ENCODE peak calls at places on chromosomes 16 and 17, in eight cellular contexts. S is K562, D is GM12878, Z is suprapubic skin, W is SK-N-SH, Q is H1, Y is esophagus muscularis mucosa, B is upper lobe of left lung. A is an unnamed sample.

GRCh38 chr17:47009759-47010594 is 30.9 kb upstream of the RPRML start:
- DNase-seq in S (no peak), D (no peak), Z (no peak), W (no peak), Q (no peak), Y (no peak), B (no peak), A (no peak)

GRCh38 chr17:82568997-82569393 is 49.5 kb downstream of the FOXK2 start:
- DNase-seq in S (no peak), D (no peak), Z (no peak), W (peak; percentile 18), Q (no peak), Y (no peak), B (no peak), A (no peak)

GRCh38 chr17:57868007-57868774 is 18.3 kb upstream of the MRPS23 start:
- DNase-seq in S (peak; percentile 59), D (peak; percentile 47), Z (peak; percentile 89), W (peak; percentile 84), Q (peak; percentile 71), Y (peak; percentile 96), B (peak; percentile 87), A (peak; percentile 65)

GRCh38 chr17:66449418-66449977 is 147.1 kb downstream of the PRKCA start:
- DNase-seq in S (no peak), D (no peak), Z (no peak), W (no peak), Q (no peak), Y (no peak), B (no peak), A (no peak)

GRCh38 chr16:17497648-17498047 is 26.9 kb upstream of the XYLT1 start:
- DNase-seq in S (no peak), D (no peak), Z (no peak), W (no peak), Q (no peak), Y (no peak), B (no peak), A (no peak)

GRCh38 chr17:42924891-42925290 is 24.3 kb downstream of the G6PC1 start:
- DNase-seq in S (no peak), D (no peak), Z (no peak), W (no peak), Q (no peak), Y (no peak), B (no peak), A (no peak)

GRCh38 chr17:57999496-58000017 is 7.5 kb downstream of the SRSF1 start:
- DNase-seq in S (peak; percentile 74), D (peak; percentile 55), Z (no peak), W (peak; percentile 54), Q (no peak), Y (no peak), B (no peak), A (no peak)

GRCh38 chr17:79923974-79924638 is 84.9 kb upstream of the CBX4 start:
- DNase-seq in S (peak; percentile 80), D (no peak), Z (no peak), W (peak; percentile 78), Q (peak; percentile 99), Y (no peak), B (peak; percentile 59), A (peak; percentile 82)

GRCh38 chr16:79362312-79362970 is 238.1 kb downstream of the MAF start:
- DNase-seq in S (no peak), D (no peak), Z (no peak), W (no peak), Q (no peak), Y (no peak), B (no peak), A (no peak)

GRCh38 chr16:19389246-19389645 is 28.4 kb upstream of the TMC5 start:
- DNase-seq in S (peak; percentile 74), D (peak; percentile 8), Z (no peak), W (peak; percentile 60), Q (peak; percentile 88), Y (no peak), B (no peak), A (peak; percentile 84)

GRCh38 chr16:85081765-85082164 is 30.5 kb downstream of the CIBAR2 start:
- DNase-seq in S (no peak), D (no peak), Z (no peak), W (no peak), Q (no peak), Y (no peak), B (peak; percentile 69), A (no peak)
- TF ChIP-seq POLR2AphosphoS5 in S (no peak), D (no peak), Z (no peak), W (no peak), Q (no peak), Y (no peak), B (no peak), A (no peak)

DNA sequence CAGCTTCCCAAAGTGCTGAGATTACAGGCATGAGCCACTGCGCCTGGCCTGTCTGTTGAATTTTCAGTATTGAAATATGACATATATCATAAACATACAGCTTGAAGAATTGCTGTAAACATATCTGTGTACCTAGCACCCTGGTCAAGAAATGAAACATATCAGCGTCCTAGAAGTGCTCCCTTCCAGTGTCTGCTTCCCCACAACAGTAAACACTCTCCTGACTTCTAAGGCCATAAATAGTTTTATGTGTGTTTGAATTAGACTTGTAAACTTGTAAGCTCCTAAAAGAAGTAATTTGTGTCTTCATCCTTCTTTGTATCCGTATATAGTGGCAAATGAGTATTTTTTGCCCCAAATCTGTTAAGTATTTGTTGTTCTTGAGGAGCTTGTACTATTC is 132.2 kb downstream of the FTO start:
- DNase-seq in S (no peak), D (no peak), Z (no peak), W (no peak), Q (no peak), Y (no peak), B (no peak), A (no peak)
- TF ChIP-seq EP300 in S (no peak), D (no peak), Z (no peak), W (no peak), Q (no peak), Y (no peak), B (no peak), A (no peak)

DNA sequence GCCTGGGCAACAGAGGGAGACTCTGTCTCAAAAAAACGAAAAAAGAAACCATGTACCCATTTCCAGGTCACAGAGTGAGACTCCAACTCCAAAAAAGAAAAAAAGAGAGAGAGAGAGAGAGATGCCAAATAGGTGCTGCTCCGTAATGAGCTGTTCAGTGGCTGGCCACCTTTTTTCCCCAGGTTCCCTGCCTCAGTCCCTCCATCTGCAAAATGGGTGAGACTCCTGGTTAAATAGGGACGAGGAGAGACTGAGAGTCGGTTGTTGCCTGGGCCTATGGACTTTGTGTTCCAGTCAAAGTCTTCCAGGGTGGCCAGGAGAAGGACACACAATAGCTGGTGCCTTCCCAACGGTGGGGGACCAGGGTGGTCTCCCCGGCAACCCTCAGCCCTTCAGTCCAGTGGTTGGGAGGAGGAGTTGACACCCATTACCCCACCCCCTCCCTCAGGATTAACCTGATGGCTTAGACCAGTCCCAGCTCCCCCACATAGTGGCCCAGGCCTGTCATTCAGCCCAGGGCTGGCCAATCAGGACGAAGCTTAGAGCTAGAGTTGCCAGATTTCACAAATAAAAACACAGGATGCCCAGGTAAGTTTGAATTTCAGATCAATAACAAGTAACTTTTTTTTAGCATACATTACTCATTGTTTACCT is 258.2 kb downstream of the PARN start:
- DNase-seq in S (no peak), D (no peak), Z (no peak), W (no peak), Q (no peak), Y (no peak), B (no peak), A (no peak)
- H3K4me1 ChIP-seq in S (no peaks in the 10 kb centered on the region), D (no peaks in the 10 kb centered on the region), Z (peaks cover 35% of the 10 kb centered on the region), W (no peaks in the 10 kb centered on the region), Q (no peaks in the 10 kb centered on the region), Y (peaks cover 6% of the 10 kb centered on the region), B (no peaks in the 10 kb centered on the region), A (no peaks in the 10 kb centered on the region)

GRCh38 chr16:57360321-57360935 is 1.8 kb downstream of the CCL22 start:
- DNase-seq in S (no peak), D (no peak), Z (no peak), W (no peak), Q (no peak), Y (no peak), B (no peak), A (no peak)

GRCh38 chr16:57355898-57356414 is 2.6 kb upstream of the CCL22 start:
- DNase-seq in S (no peak), D (no peak), Z (no peak), W (no peak), Q (no peak), Y (no peak), B (no peak), A (no peak)

GRCh38 chr16:57357330-57358151 is 1.0 kb upstream of the CCL22 start:
- DNase-seq in S (no peak), D (peak; percentile 60), Z (no peak), W (no peak), Q (no peak), Y (no peak), B (no peak), A (no peak)

GRCh38 chr16:57356547-57356946 is 2.0 kb upstream of the CCL22 start:
- DNase-seq in S (no peak), D (no peak), Z (no peak), W (no peak), Q (no peak), Y (no peak), B (no peak), A (no peak)

DNA sequence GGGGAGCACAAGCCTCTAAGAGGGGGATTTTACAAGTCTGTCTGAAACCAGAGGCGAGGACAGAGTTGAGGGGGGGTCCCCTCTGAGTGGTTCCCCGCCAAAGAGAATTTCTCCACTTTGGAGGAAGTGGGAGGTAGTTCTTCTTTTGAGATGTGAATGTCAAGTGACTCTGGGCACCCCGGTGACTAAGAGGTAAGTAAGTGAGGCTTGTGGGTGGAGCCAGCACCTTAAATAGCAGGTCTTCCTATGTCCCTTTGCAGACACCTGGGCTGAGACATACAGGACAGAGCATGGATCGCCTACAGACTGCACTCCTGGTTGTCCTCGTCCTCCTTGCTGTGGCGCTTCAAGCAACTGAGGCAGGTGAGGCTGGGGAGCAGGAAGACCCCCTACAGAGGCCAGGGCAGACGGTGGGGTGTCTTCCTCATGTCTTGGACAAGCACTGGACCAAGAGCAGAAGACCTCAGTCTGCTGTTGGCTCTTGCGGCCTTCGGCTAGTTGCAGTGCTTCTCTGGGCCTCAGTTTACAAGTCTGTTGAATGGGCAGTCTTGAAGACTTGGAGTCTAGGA is at the start of gene CCL22:
- DNase-seq in S (no peak), D (peak; percentile 45), Z (no peak), W (no peak), Q (no peak), Y (no peak), B (no peak), A (no peak)
- TF ChIP-seq POLR2AphosphoS5 in S (no peak), D (peak; percentile 89), Z (no peak), W (no peak), Q (no peak), Y (no peak), B (no peak), A (no peak)

GRCh38 chr17:76337413-76337777 is 16.3 kb downstream of the PRPSAP1 start:
- DNase-seq in S (no peak), D (no peak), Z (no peak), W (no peak), Q (no peak), Y (no peak), B (no peak), A (no peak)
- TF ChIP-seq EP300 in S (no peak), D (no peak), Z (no peak), W (no peak), Q (no peak), Y (no peak), B (no peak), A (no peak)

DNA sequence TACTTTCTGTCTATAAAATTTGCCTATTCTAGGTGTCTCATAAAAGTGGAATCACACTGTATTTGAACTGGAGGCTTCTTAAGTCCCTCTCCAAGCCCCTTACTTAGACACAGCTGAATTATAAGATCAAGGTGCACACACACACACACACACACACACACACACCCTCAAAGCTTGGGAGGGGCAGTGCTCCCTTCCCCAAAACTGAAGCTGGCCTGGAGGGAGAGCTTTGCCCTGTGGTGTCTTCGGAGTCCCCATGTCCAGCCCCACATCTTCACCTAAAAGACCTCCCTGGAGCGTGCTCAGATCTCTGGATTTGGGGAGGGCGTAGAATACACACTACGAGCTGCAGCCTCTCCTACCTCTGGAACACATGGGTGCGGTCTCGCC is 828 bp downstream of the EMP2 start:
- DNase-seq in S (no peak), D (no peak), Z (no peak), W (no peak), Q (no peak), Y (no peak), B (no peak), A (no peak)
- H3K4me1 ChIP-seq in S (no peaks in the 10 kb centered on the region), D (no peaks in the 10 kb centered on the region), Z (peaks cover 55% of the 10 kb centered on the region), W (peaks cover 7% of the 10 kb centered on the region), Q (peaks cover 17% of the 10 kb centered on the region), Y (peaks cover 59% of the 10 kb centered on the region), B (peaks cover 51% of the 10 kb centered on the region), A (peaks cover 13% of the 10 kb centered on the region)